ENCODE peak calls at places on chromosomes 12 and 14, in seven cellular contexts. E is breast epithelium; J is CD8-positive, alpha-beta T cell; A is thoracic aorta; O is heart left ventricle; F is pancreas; L is gastrocnemius medialis. B is an unnamed sample. For H3K4me1 and H3K27me3, the result is how much of the 10 kb centered on the place peaks cover.

GRCh38 chr12:109947511-109947910 is 47.4 kb downstream of the TCHP start:
- DNase-seq in E (no peak), J (no peak), A (no peak), O (no peak), F (no peak), L (no peak), B (no peak)

GRCh38 chr12:6044082-6044481 is 80.4 kb downstream of the VWF start:
- DNase-seq in E (no peak), J (no peak), A (no peak), O (peak), F (no peak), L (no peak), B (no peak)

GRCh38 chr12:66200110-66200509 is 11.1 kb downstream of the IRAK3 start:
- DNase-seq in E (no peak), J (no peak), A (no peak), O (no peak), F (no peak), L (no peak), B (no peak)

GRCh38 chr12:8949525-8950286 is at the start of gene M6PR:
- DNase-seq in E (peak), J (peak), A (peak), O (peak), F (peak), L (peak), B (peak)

GRCh38 chr12:120413901-120414695 is 23.8 kb upstream of the COX6A1 start:
- DNase-seq in E (no peak), J (no peak), A (no peak), O (peak), F (peak), L (no peak), B (peak)

GRCh38 chr12:7832059-7832696 is 40.5 kb downstream of the SLC2A14 start:
- DNase-seq in E (no peak), J (no peak), A (no peak), O (no peak), F (no peak), L (no peak), B (peak)

GRCh38 chr12:128976120-128976519 is 122.8 kb downstream of the GLT1D1 start:
- DNase-seq in E (no peak), J (no peak), A (no peak), O (no peak), F (no peak), L (no peak), B (no peak)

GRCh38 chr12:38490941-38491340 is 174.4 kb downstream of the ALG10B start:
- DNase-seq in E (no peak), J (no peak), A (no peak), O (no peak), F (no peak), L (no peak), B (no peak)

GRCh38 chr14:96149131-96149530 is 55.5 kb upstream of the BDKRB2 start:
- DNase-seq in E (no peak), J (peak), A (no peak), O (no peak), F (no peak), L (no peak), B (no peak)

GRCh38 chr12:91511795-91512420 is 329.3 kb upstream of the DCN start:
- DNase-seq in E (no peak), J (no peak), A (no peak), O (no peak), F (no peak), L (no peak), B (no peak)

GRCh38 chr12:7748774-7749296 is 1.7 kb upstream of the CLEC4C start:
- DNase-seq in E (no peak), J (no peak), A (no peak), O (no peak), F (no peak), L (no peak), B (no peak)

GRCh38 chr14:100846309-100846859 is 20.5 kb downstream of the MEG3 start:
- DNase-seq in E (no peak), J (no peak), A (no peak), O (no peak), F (no peak), L (no peak), B (no peak)

GRCh38 chr12:49279706-49280159 is 14.9 kb downstream of the TUBA1C start:
- DNase-seq in E (no peak), J (no peak), A (no peak), O (no peak), F (no peak), L (no peak), B (no peak)

GRCh38 chr14:45134051-45134958 is at the start of gene FKBP3:
- DNase-seq in E (peak), J (peak), A (peak), O (peak), F (peak), L (peak), B (peak)
- TF ChIP-seq CTCF in E (no peak), J (no peak), A (no peak), O (no peak), F (no peak), L (no peak), B (peak)

GRCh38 chr14:102345232-102345631 is 17.5 kb downstream of the CINP start:
- DNase-seq in E (no peak), J (no peak), A (no peak), O (no peak), F (no peak), L (no peak), B (no peak)

GRCh38 chr14:102344485-102344884 is 18.2 kb downstream of the CINP start:
- DNase-seq in E (no peak), J (no peak), A (no peak), O (no peak), F (no peak), L (no peak), B (no peak)

GRCh38 chr14:102341566-102341965 is 21.1 kb downstream of the CINP start:
- DNase-seq in E (no peak), J (no peak), A (no peak), O (no peak), F (no peak), L (no peak), B (no peak)

GRCh38 chr14:102344084-102344483 is 18.6 kb downstream of the CINP start:
- DNase-seq in E (no peak), J (no peak), A (no peak), O (no peak), F (no peak), L (no peak), B (no peak)

DNA sequence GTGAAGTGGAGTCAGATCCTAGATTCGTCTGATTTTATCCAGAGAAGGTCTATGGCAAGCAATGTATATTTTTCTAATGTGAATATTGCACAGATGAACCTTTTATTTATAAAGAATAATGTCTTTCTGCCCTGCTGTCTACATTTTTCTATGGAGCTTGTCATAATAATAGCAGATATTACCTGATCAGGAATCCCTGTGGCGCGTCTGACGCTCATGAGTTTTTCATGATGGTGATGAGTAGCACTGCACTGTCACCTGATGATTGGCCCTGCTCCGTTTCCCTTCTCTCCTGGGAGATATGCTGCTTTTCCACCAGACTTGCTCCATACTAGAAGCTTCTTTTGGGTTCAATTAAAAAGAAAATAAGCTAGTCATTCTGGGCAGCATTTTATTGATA is 20.5 kb downstream of the CINP start:
- DNase-seq in E (no peak), J (no peak), A (no peak), O (no peak), F (no peak), L (no peak), B (no peak)
- H3K4me1 ChIP-seq in E (under half), J (under half), A (under half), O (under half), F (under half), L (under half), B (under half)

GRCh38 chr14:64696355-64696844 is 7.8 kb upstream of the PLEKHG3 start:
- DNase-seq in E (no peak), J (no peak), A (no peak), O (no peak), F (no peak), L (no peak), B (no peak)
- H3K27me3 ChIP-seq in E (under half), J (under half), A (under half), O (under half), F (under half), L (under half), B (under half)

GRCh38 chr12:53221203-53222076 is 10.6 kb downstream of the RARG start:
- DNase-seq in E (peak), J (peak), A (no peak), O (peak), F (peak), L (peak), B (peak)
- TF ChIP-seq CTCF in E (no peak), J (no peak), A (no peak), O (no peak), F (no peak), L (peak), B (peak)

DNA sequence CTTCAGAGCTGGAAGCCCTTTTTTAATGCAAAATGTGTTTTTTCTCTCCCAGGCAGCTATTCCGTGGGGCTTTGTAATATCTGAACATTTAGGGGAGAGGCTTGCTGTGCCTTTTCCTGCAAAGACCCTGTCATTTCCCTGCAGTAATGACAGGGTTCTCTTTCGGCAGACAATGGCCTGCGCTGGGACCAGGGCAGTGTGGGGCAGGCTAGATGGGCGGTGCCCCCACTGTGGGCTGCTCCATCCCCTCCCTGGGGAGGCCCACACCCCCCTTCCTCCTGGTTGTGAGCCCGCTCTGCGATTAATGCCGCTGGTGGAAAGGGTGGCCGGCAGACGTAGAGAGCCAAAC is 31.4 kb downstream of the KIF26A start:
- DNase-seq in E (no peak), J (no peak), A (no peak), O (peak), F (no peak), L (no peak), B (peak)
- H3K4me1 ChIP-seq in E (under half), J (under half), A (under half), O (under half), F (under half), L (under half), B (under half)

B was measured in heart right ventricle.